ENCODE peak calls at places on chromosomes 16 and 17, in four cellular contexts. N, B, F and R are unnamed samples.

GRCh38 chr17:67054011-67054591 is 9.7 kb downstream of the CACNG1 start:
- DNase-seq in B (no peak), F (no peak), N (no peak), R (no peak)

GRCh38 chr17:79842656-79843474 is 3.6 kb upstream of the CBX4 start:
- DNase-seq in N (peak), F (peak), B (peak), R (peak)

GRCh38 chr17:4206945-4207344 is 56.8 kb downstream of the ANKFY1 start:
- DNase-seq in N (no peak), F (peak), B (no peak), R (peak)

GRCh38 chr17:8964801-8965393 is 610 bp downstream of the PIK3R5 start:
- DNase-seq in N (no peak), F (no peak), B (peak), R (no peak)

GRCh38 chr17:43416998-43417891 is 18.5 kb downstream of the ARL4D start:
- DNase-seq in F (peak), N (peak), B (no peak), R (no peak)

GRCh38 chr16:76639685-76640289 is 362.6 kb downstream of the CNTNAP4 start:
- DNase-seq in B (no peak), N (peak), F (peak), R (peak)

GRCh38 chr17:10042589-10043244 is 137.6 kb upstream of the RCVRN start:
- DNase-seq in F (no peak), B (no peak), N (no peak), R (no peak)

GRCh38 chr17:82330322-82331239 is 3.0 kb downstream of the SECTM1 start:
- DNase-seq in B (no peak), F (peak), N (peak), R (peak)

GRCh38 chr17:14745122-14745521 is 444.2 kb downstream of the HS3ST3B1 start:
- DNase-seq in B (no peak), F (peak), N (peak), R (peak)

GRCh38 chr16:23362460-23363317 is 60.6 kb downstream of the SCNN1B start:
- DNase-seq in F (no peak), N (no peak), B (no peak), R (peak)

GRCh38 chr16:84475643-84476240 is 28.7 kb downstream of the MEAK7 start:
- DNase-seq in N (no peak), B (no peak), F (no peak), R (peak)

GRCh38 chr17:79794659-79795511 is 2.0 kb downstream of the CBX8 start:
- DNase-seq in N (no peak), F (no peak), B (no peak), R (no peak)

GRCh38 chr17:12041316-12041715 is 20.6 kb downstream of the MAP2K4 start:
- DNase-seq in F (peak), N (peak), B (no peak), R (peak)